ENCODE peak calls at places on chromosomes 13 and 19, in six cellular contexts. G is lower lobe of right lung, N is tibial artery, Y is cardiac fibroblast, A is cardiac muscle cell, Q is upper lobe of right lung. U is an unnamed sample.
A peak's percentile ranks its signal among the peaks of the same experiment; 100 is the strongest.

GRCh38 chr19:3801412-3802096 is 15.4 kb upstream of the MATK start:
- DNase-seq in G (peak; percentile 66), N (no peak), Y (peak; percentile 13), A (peak; percentile 21), Q (no peak), U (no peak)

GRCh38 chr19:44530777-44531176 is 1.3 kb upstream of the CEACAM20 start:
- DNase-seq in G (no peak), N (no peak), Y (peak; percentile 48), A (peak; percentile 41), Q (no peak), U (no peak)

GRCh38 chr13:54513254-54513653 is 1484.6 kb downstream of the OLFM4 start:
- DNase-seq in G (no peak), N (no peak), Y (no peak), A (no peak), Q (no peak), U (no peak)

GRCh38 chr13:110904748-110905147 is 10.1 kb downstream of the ANKRD10 start:
- DNase-seq in G (no peak), N (no peak), Y (no peak), A (no peak), Q (no peak), U (no peak)

GRCh38 chr19:44851427-44851826 is 5.3 kb downstream of the NECTIN2 start:
- DNase-seq in G (no peak), N (no peak), Y (no peak), A (no peak), Q (no peak), U (no peak)

GRCh38 chr13:26340812-26341211 is 86.9 kb downstream of the CDK8 start:
- DNase-seq in G (no peak), N (no peak), Y (no peak), A (peak; percentile 9), Q (no peak), U (no peak)

GRCh38 chr13:109684836-109685602 is 101.4 kb downstream of the IRS2 start:
- DNase-seq in G (no peak), N (no peak), Y (peak; percentile 81), A (peak; percentile 84), Q (no peak), U (peak; percentile 74)

GRCh38 chr13:54972838-54973237 is 1944.2 kb downstream of the OLFM4 start:
- DNase-seq in G (no peak), N (no peak), Y (no peak), A (no peak), Q (no peak), U (no peak)

GRCh38 chr19:33098023-33098652 is 17.2 kb downstream of the GPATCH1 start:
- DNase-seq in G (no peak), N (no peak), Y (no peak), A (no peak), Q (no peak), U (no peak)

GRCh38 chr13:27793377-27794074 is 1.2 kb downstream of the GSX1 start:
- DNase-seq in G (no peak), N (no peak), Y (no peak), A (no peak), Q (no peak), U (no peak)

GRCh38 chr19:11038511-11038910 is 50.8 kb upstream of the LDLR start:
- DNase-seq in G (no peak), N (no peak), Y (no peak), A (no peak), Q (no peak), U (no peak)

GRCh38 chr19:3360494-3361383 is 5.6 kb upstream of the NFIC start:
- DNase-seq in G (peak; percentile 79), N (peak; percentile 78), Y (no peak), A (peak; percentile 39), Q (peak; percentile 89), U (no peak)

GRCh38 chr13:110334841-110335490 is 27.9 kb downstream of the COL4A2 start:
- DNase-seq in G (no peak), N (no peak), Y (no peak), A (no peak), Q (peak; percentile 23), U (no peak)

GRCh38 chr13:74248477-74248876 is 114.3 kb upstream of the KLF12 start:
- DNase-seq in G (no peak), N (no peak), Y (no peak), A (no peak), Q (no peak), U (no peak)

GRCh38 chr13:43364210-43365041 is 341.0 kb downstream of the DNAJC15 start:
- DNase-seq in G (no peak), N (no peak), Y (peak; percentile 82), A (peak; percentile 83), Q (no peak), U (peak; percentile 45)

DNA sequence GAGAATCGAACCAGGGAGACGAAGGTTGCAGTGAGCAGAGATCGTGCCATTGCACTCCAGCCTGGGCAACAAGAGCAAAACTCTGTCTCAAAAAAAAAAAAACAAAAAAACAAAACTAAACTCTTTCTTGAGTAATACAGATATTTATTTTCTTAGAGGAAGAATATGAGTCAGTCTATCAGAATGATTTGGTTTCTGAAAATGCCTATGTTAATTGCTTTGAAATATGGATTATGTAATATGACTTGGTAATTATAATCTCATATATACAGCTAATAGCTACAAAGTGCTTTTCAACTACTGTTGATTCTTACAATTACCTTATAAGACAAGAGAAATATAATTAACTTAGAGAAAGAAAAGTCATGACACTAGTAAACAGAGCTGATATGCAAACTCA is 88.1 kb downstream of the TBC1D4 start:
- DNase-seq in G (no peak), N (no peak), Y (no peak), A (no peak), Q (no peak), U (no peak)
- H3K4me3 ChIP-seq in G (no peak overlapping the region), N (no peak overlapping the region), Y (no peak overlapping the region), A (no peak overlapping the region), Q (no peak overlapping the region), U (no peak overlapping the region)

GRCh38 chr19:14167013-14167593 is 30.7 kb upstream of the ASF1B start:
- DNase-seq in G (no peak), N (no peak), Y (no peak), A (no peak), Q (no peak), U (no peak)
- H3K4me3 ChIP-seq in G (peak overlapping the region; percentile 11), N (no peak overlapping the region), Y (no peak overlapping the region), A (no peak overlapping the region), Q (peak overlapping the region; percentile 5), U (no peak overlapping the region)

DNA sequence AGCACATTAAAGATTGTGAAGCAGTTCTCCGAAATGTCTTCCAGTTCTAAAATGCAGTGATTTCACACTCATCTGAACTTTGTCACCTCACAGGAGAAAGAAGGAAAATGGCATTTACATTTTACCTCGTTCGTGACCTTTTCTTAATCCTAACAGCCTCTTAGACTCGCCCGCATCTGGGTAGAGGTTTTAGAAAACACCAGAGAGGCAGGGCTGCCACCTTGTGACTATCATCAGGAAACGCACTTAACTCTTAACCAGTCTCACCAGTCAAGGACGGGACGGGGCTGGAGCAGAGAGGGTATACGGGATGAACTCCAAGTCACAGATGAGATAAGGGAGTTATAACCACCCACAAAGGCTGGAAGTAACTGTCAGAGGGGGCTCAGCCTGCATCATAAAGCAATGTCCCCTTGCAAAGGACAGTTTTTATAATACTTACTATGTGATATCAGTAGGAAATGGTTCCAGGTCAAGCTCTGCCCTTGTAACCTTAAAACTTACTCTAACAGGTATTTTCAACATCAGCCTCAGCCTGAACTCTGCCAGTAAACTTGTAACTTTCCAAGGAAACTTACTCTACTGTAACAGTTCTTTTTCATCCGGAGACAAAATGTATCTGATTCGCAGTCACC is 8.6 kb upstream of the CEACAM6 start:
- DNase-seq in G (peak; percentile 62), N (no peak), Y (peak; percentile 59), A (peak; percentile 67), Q (no peak), U (peak; percentile 2)
- H3K4me3 ChIP-seq in G (no peak overlapping the region), N (no peak overlapping the region), Y (no peak overlapping the region), A (no peak overlapping the region), Q (no peak overlapping the region), U (no peak overlapping the region)

GRCh38 chr19:47446534-47447469 is 24.9 kb downstream of the SLC8A2 start:
- DNase-seq in G (peak; percentile 62), N (no peak), Y (peak; percentile 26), A (peak; percentile 27), Q (peak; percentile 81), U (no peak)
- H3K4me3 ChIP-seq in G (no peak overlapping the region), N (no peak overlapping the region), Y (no peak overlapping the region), A (peak overlapping the region; percentile 17), Q (no peak overlapping the region), U (peak overlapping the region; percentile 17)

DNA sequence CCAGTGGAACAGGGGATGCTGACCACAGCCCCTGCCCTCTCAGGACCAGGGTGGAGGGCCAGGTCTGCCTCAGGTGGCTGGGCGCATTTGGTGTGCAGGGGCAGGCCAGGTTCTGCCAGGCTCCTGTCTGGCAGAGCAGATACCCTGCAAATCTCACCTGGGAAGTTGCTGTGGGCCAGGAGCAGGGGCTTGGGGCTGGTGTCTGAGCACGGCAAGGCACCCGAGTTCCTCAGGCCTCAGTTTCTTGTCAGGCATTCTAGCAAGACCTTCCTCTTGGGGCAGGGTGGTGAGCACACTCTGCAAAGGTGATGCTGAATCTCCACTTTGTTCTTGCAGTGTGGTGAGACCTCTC is 1.1 kb downstream of the CRTC1 start:
- DNase-seq in G (no peak), N (no peak), Y (no peak), A (no peak), Q (no peak), U (no peak)
- H3K4me3 ChIP-seq in G (peak overlapping the region; percentile 62), N (peak overlapping the region; percentile 63), Y (peak overlapping the region; percentile 67), A (no peak overlapping the region), Q (peak overlapping the region; percentile 61), U (peak overlapping the region; percentile 66)

DNA sequence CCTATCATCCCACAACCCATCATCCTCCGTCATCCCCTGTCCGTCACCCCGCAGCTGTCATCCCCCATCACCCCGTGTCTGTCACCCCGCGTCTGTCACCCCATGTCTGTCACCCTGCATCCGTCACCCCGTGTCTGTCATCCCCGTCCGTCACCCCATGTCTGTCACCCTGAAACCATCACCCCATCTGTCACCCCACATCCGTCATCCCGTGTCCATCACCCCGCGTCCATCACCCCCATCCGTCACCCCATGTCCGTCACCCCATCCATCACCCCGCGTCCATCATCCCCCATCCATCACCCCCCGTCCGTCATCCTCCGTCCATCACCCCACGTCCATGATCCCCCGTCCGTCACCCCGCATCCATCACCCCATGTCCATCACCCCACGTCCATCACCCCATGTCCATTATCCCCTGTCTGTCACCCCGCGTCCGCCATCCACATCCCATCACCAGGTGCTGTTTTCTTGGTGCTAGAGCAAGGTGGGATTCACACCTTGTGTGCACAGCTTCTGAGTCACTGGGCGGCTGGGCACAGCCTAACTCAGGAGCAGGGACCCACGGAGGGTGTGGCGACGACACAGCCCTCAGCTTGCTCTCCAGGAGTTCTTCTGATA is 24.2 kb downstream of the RASA3 start:
- DNase-seq in G (peak; percentile 39), N (peak; percentile 15), Y (no peak), A (no peak), Q (peak; percentile 36), U (no peak)
- H3K4me3 ChIP-seq in G (no peak overlapping the region), N (no peak overlapping the region), Y (no peak overlapping the region), A (no peak overlapping the region), Q (no peak overlapping the region), U (no peak overlapping the region)

GRCh38 chr13:24270639-24271131 is 38.7 kb upstream of the C1QTNF9 start:
- DNase-seq in G (peak; percentile 83), N (peak; percentile 78), Y (peak; percentile 54), A (peak; percentile 40), Q (peak; percentile 85), U (no peak)
- H3K4me3 ChIP-seq in G (peak overlapping the region; percentile 52), N (peak overlapping the region; percentile 58), Y (peak overlapping the region; percentile 9), A (no peak overlapping the region), Q (peak overlapping the region; percentile 54), U (peak overlapping the region; percentile 36)